ENCODE peak calls at places on chromosome 5, in nine cellular contexts. W, F, C, R, T, M, K, I and Q are unnamed samples. For H3K36me3, the result is how much of the 10 kb centered on the place peaks cover.

GRCh38 chr5:142186821-142187594 is 78.4 kb downstream of the NDFIP1 start:
- DNase-seq in W (no peak), F (no peak), C (no peak), R (no peak), T (no peak), M (no peak), K (no peak), I (no peak), Q (no peak)

GRCh38 chr5:92800360-92800759 is 780.7 kb downstream of the NR2F1-AS1 start:
- DNase-seq in W (no peak), F (no peak), C (no peak), R (no peak), T (peak), M (no peak), K (no peak), I (no peak), Q (no peak)

GRCh38 chr5:132825165-132825823 is 5.2 kb downstream of the SHROOM1 start:
- DNase-seq in W (no peak), F (no peak), C (no peak), R (no peak), T (no peak), M (no peak), K (no peak), I (no peak), Q (no peak)

GRCh38 chr5:131513780-131514179 is 121.2 kb downstream of the RAPGEF6 start:
- DNase-seq in W (no peak), F (no peak), C (no peak), R (no peak), T (no peak), M (no peak), K (no peak), I (no peak), Q (no peak)

GRCh38 chr5:143341807-143342570 is 61.5 kb downstream of the NR3C1 start:
- DNase-seq in W (no peak), F (peak), C (peak), R (no peak), T (peak), M (no peak), K (no peak), I (no peak), Q (no peak)

GRCh38 chr5:88380332-88380731 is 111.7 kb upstream of the TMEM161B start:
- DNase-seq in W (no peak), F (no peak), C (no peak), R (no peak), T (no peak), M (no peak), K (no peak), I (no peak), Q (no peak)

GRCh38 chr5:112109331-112109993 is 309.6 kb downstream of the EPB41L4A start:
- DNase-seq in W (no peak), F (peak), C (peak), R (no peak), T (peak), M (no peak), K (no peak), I (peak), Q (no peak)

GRCh38 chr5:89282038-89282831 is 399.3 kb upstream of the MEF2C start:
- DNase-seq in W (no peak), F (no peak), C (no peak), R (no peak), T (no peak), M (no peak), K (no peak), I (no peak), Q (no peak)

GRCh38 chr5:87400305-87400899 is 12.3 kb downstream of the CCNH start:
- DNase-seq in W (no peak), F (peak), C (peak), R (no peak), T (peak), M (peak), K (no peak), I (no peak), Q (no peak)

GRCh38 chr5:157345485-157345884 is 79.6 kb downstream of the CYFIP2 start:
- DNase-seq in W (no peak), F (no peak), C (no peak), R (no peak), T (no peak), M (no peak), K (no peak), I (no peak), Q (no peak)

GRCh38 chr5:5979362-5979760 is 399.0 kb downstream of the MED10 start:
- DNase-seq in W (no peak), F (no peak), C (no peak), R (no peak), T (no peak), M (no peak), K (no peak), I (peak), Q (no peak)

GRCh38 chr5:174581483-174581882 is 142.9 kb upstream of the MSX2 start:
- DNase-seq in W (no peak), F (no peak), C (no peak), R (no peak), T (no peak), M (no peak), K (no peak), I (no peak), Q (no peak)

GRCh38 chr5:54673523-54674225 is 156.1 kb downstream of the SNX18 start:
- DNase-seq in W (no peak), F (no peak), C (no peak), R (no peak), T (peak), M (peak), K (no peak), I (peak), Q (no peak)

GRCh38 chr5:16461026-16461425 is 4.6 kb downstream of the ZNF622 start:
- DNase-seq in W (no peak), F (no peak), C (no peak), R (no peak), T (peak), M (no peak), K (no peak), I (no peak), Q (no peak)
- H3K36me3 ChIP-seq in W (under half), F (under half), C (under half), R (under half), T (under half), M (half or more), K (half or more), I (half or more), Q (under half)

GRCh38 chr5:154793599-154794524 is 38.7 kb downstream of the LARP1 start:
- DNase-seq in W (no peak), F (no peak), C (no peak), R (no peak), T (peak), M (no peak), K (no peak), I (no peak), Q (no peak)

GRCh38 chr5:154794525-154795234 is 39.5 kb downstream of the LARP1 start:
- DNase-seq in W (no peak), F (no peak), C (no peak), R (no peak), T (peak), M (no peak), K (no peak), I (no peak), Q (no peak)

GRCh38 chr5:154795235-154795596 is 40.0 kb downstream of the LARP1 start:
- DNase-seq in W (no peak), F (no peak), C (no peak), R (no peak), T (peak), M (no peak), K (no peak), I (no peak), Q (no peak)

GRCh38 chr5:154788212-154788611 is 33.0 kb downstream of the LARP1 start:
- DNase-seq in W (no peak), F (no peak), C (no peak), R (no peak), T (no peak), M (no peak), K (no peak), I (no peak), Q (no peak)

GRCh38 chr5:154791535-154791934 is 36.4 kb downstream of the LARP1 start:
- DNase-seq in W (no peak), F (no peak), C (no peak), R (no peak), T (no peak), M (no peak), K (no peak), I (no peak), Q (no peak)
- H3K36me3 ChIP-seq in W (under half), F (under half), C (under half), R (under half), T (under half), M (half or more), K (half or more), I (half or more), Q (half or more)

GRCh38 chr5:95983067-95983466 is 21.4 kb upstream of the ELL2 start:
- DNase-seq in W (no peak), F (no peak), C (no peak), R (no peak), T (no peak), M (no peak), K (no peak), I (no peak), Q (no peak)

GRCh38 chr5:95984287-95984938 is 22.8 kb upstream of the ELL2 start:
- DNase-seq in W (no peak), F (peak), C (no peak), R (no peak), T (peak), M (no peak), K (no peak), I (no peak), Q (no peak)

GRCh38 chr5:95986001-95986400 is 24.4 kb upstream of the ELL2 start:
- DNase-seq in W (no peak), F (no peak), C (no peak), R (no peak), T (peak), M (no peak), K (no peak), I (no peak), Q (no peak)

GRCh38 chr5:95986937-95987520 is 25.4 kb upstream of the ELL2 start:
- DNase-seq in W (peak), F (no peak), C (no peak), R (no peak), T (no peak), M (no peak), K (no peak), I (no peak), Q (no peak)

DNA sequence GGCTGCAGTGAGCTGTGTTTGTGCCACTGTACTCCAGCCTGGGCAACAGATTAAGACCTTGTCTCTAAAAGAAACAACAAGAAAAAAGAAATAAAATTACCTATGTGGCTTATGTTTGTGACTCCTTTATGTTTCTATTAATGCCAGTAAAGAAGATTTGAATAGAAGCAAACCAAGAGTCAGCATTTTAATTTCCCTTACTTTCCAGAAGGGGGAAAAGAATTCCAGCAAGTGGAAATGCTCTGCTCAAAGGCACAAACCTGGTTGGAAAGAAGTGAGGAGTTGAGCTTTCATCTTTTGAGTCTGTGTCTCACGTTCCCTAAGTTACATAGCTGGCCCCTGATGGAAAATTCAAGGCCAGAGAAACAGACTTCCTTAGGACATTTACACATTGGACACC is 23.6 kb upstream of the ELL2 start:
- DNase-seq in W (no peak), F (no peak), C (no peak), R (no peak), T (no peak), M (no peak), K (no peak), I (no peak), Q (no peak)
- H3K36me3 ChIP-seq in W (under half), F (under half), C (under half), R (under half), T (under half), M (under half), K (under half), I (under half), Q (under half)

GRCh38 chr5:139638090-139638735 is 9.9 kb upstream of the CXXC5 start:
- DNase-seq in W (peak), F (no peak), C (no peak), R (no peak), T (peak), M (no peak), K (no peak), I (peak), Q (no peak)
- H3K36me3 ChIP-seq in W (under half), F (under half), C (under half), R (under half), T (under half), M (under half), K (under half), I (under half), Q (under half)

DNA sequence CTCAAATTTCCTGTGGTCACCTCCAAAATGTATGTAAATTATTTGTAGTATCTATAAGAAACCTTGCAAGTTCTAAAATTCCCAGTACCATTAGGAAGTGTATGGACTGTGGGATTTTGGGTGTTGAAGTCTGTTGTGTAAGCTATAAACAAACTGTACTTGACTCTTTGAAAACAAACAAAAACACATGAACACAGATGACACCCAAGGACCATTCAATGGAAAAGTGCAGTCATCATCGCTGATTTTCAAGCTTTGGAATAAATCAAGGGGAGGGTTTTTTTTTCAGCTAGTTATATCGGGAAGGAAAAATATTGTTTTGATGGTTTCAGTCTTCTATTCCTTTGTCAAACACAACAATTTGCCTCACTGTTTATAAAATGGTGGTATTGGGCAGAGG is 49.6 kb downstream of the ELL2 start:
- DNase-seq in W (no peak), F (no peak), C (no peak), R (no peak), T (no peak), M (no peak), K (no peak), I (no peak), Q (no peak)
- H3K36me3 ChIP-seq in W (under half), F (under half), C (under half), R (under half), T (half or more), M (under half), K (under half), I (under half), Q (under half)

GRCh38 chr5:178210073-178210526 is 5.8 kb downstream of the HNRNPAB start:
- DNase-seq in W (no peak), F (no peak), C (no peak), R (no peak), T (no peak), M (no peak), K (no peak), I (no peak), Q (no peak)
- H3K36me3 ChIP-seq in W (under half), F (half or more), C (half or more), R (under half), T (half or more), M (half or more), K (half or more), I (half or more), Q (half or more)

GRCh38 chr5:179596421-179596820 is 27.1 kb downstream of the HNRNPH1 start:
- DNase-seq in W (no peak), F (no peak), C (no peak), R (no peak), T (no peak), M (no peak), K (no peak), I (no peak), Q (no peak)
- H3K36me3 ChIP-seq in W (under half), F (under half), C (under half), R (under half), T (half or more), M (under half), K (half or more), I (half or more), Q (half or more)

DNA sequence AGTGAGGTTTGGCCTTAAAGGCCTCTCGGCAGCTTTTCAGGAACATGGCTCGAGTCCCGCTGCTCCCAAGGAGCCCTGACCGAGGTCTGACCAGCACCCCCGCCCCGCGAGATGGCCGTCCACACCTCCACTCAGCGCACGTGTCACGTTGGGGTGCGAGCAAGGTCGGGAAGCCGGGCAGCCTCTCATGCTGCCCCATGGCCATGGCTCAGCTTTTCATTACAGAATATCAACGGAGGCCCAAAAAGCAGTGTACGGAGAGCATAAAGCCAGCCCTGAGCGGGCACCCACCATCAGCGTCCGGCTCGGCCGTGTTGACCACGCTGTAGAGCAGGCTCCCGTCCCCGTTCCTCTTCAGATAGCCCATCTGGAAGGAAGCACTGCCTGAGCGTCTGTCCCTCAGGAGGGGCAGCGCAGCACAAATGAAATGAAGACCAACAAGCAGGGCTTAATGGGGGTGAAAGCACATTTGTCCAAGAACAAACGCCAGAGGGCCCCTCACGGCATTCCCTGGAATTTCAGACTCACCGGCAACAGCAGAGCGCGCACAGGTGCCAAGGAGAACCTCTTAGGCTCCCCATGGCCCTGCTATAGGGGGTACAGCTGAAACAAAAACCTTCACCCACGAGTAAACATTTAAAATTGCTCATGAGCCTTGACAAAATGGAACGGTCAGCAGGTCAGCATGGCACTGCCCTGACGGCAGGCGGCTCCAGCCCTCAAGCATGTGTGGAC is 11.6 kb downstream of the BRD9 start:
- DNase-seq in W (peak), F (no peak), C (no peak), R (no peak), T (no peak), M (no peak), K (no peak), I (no peak), Q (no peak)
- H3K36me3 ChIP-seq in W (under half), F (under half), C (half or more), R (under half), T (half or more), M (half or more), K (half or more), I (half or more), Q (half or more)

GRCh38 chr5:136046231-136046630 is 17.4 kb downstream of the TGFBI start:
- DNase-seq in W (no peak), F (no peak), C (no peak), R (no peak), T (no peak), M (no peak), K (no peak), I (peak), Q (no peak)
- H3K36me3 ChIP-seq in W (under half), F (under half), C (under half), R (under half), T (half or more), M (under half), K (under half), I (under half), Q (under half)